ENCODE peak calls at places on chromosomes 4 and X, in five cellular contexts. One of them, this sample, is unnamed.

GRCh38 chr4:31334086-31334910 is 614.1 kb downstream of the PCDH7 start:
- DNase-seq in GM12878: no peak
- DNase-seq in HepG2: no peak
- DNase-seq in SK-N-SH: no peak
- DNase-seq in K562: no peak
- DNase-seq in this sample: no peak

GRCh38 chr4:59960143-59960542 is 1240.0 kb upstream of the ADGRL3 start:
- DNase-seq in GM12878: no peak
- DNase-seq in HepG2: no peak
- DNase-seq in SK-N-SH: no peak
- DNase-seq in K562: no peak
- DNase-seq in this sample: no peak

GRCh38 chrX:64975491-64975890 is 759 bp downstream of the ZC4H2 start:
- DNase-seq in GM12878: no peak
- DNase-seq in HepG2: peak; percentile 2
- DNase-seq in SK-N-SH: peak; percentile 46
- DNase-seq in K562: no peak
- DNase-seq in this sample: peak; percentile 12

GRCh38 chr4:147799986-147800555 is 68.2 kb downstream of the ARHGAP10 start:
- DNase-seq in GM12878: peak; percentile 92
- DNase-seq in HepG2: no peak
- DNase-seq in SK-N-SH: no peak
- DNase-seq in K562: no peak
- DNase-seq in this sample: no peak

GRCh38 chr4:53576218-53576617 is 15.1 kb downstream of the LNX1 start:
- DNase-seq in GM12878: no peak
- DNase-seq in HepG2: no peak
- DNase-seq in SK-N-SH: no peak
- DNase-seq in K562: no peak
- DNase-seq in this sample: no peak

GRCh38 chrX:105260291-105261043 is 40.0 kb upstream of the TEX13A start:
- DNase-seq in GM12878: no peak
- DNase-seq in HepG2: no peak
- DNase-seq in SK-N-SH: peak; percentile 0
- DNase-seq in K562: no peak
- DNase-seq in this sample: no peak

GRCh38 chr4:5110901-5111300 is 59.6 kb downstream of the STK32B start:
- DNase-seq in GM12878: no peak
- DNase-seq in HepG2: no peak
- DNase-seq in SK-N-SH: no peak
- DNase-seq in K562: no peak
- DNase-seq in this sample: no peak

GRCh38 chrX:68579810-68580209 is 67.7 kb upstream of the STARD8 start:
- DNase-seq in GM12878: no peak
- DNase-seq in HepG2: no peak
- DNase-seq in SK-N-SH: no peak
- DNase-seq in K562: no peak
- DNase-seq in this sample: no peak

GRCh38 chr4:3232871-3233271 is 16.1 kb upstream of the MSANTD1 start:
- DNase-seq in GM12878: no peak
- DNase-seq in HepG2: no peak
- DNase-seq in SK-N-SH: no peak
- DNase-seq in K562: no peak
- DNase-seq in this sample: no peak

GRCh38 chrX:45196701-45197100 is 4.0 kb downstream of the DIPK2B start:
- DNase-seq in GM12878: no peak
- DNase-seq in HepG2: no peak
- DNase-seq in SK-N-SH: no peak
- DNase-seq in K562: no peak
- DNase-seq in this sample: no peak

GRCh38 chr4:6942238-6942800 is 32.7 kb downstream of the TBC1D14 start:
- DNase-seq in GM12878: peak; percentile 66
- DNase-seq in HepG2: no peak
- DNase-seq in SK-N-SH: no peak
- DNase-seq in K562: peak; percentile 57
- DNase-seq in this sample: peak; percentile 84

GRCh38 chr4:172692701-172693100 is 475.9 kb upstream of the GALNT7 start:
- DNase-seq in GM12878: no peak
- DNase-seq in HepG2: no peak
- DNase-seq in SK-N-SH: no peak
- DNase-seq in K562: no peak
- DNase-seq in this sample: no peak

GRCh38 chr4:104429150-104429741 is 65.4 kb downstream of the CXXC4 start:
- DNase-seq in GM12878: no peak
- DNase-seq in HepG2: no peak
- DNase-seq in SK-N-SH: no peak
- DNase-seq in K562: no peak
- DNase-seq in this sample: no peak

GRCh38 chr4:159229164-159229563 is 126.3 kb downstream of the RAPGEF2 start:
- DNase-seq in GM12878: no peak
- DNase-seq in HepG2: peak; percentile 80
- DNase-seq in SK-N-SH: no peak
- DNase-seq in K562: no peak
- DNase-seq in this sample: no peak

GRCh38 chr4:184471872-184472539 is 2.3 kb downstream of the IRF2 start:
- DNase-seq in GM12878: no peak
- DNase-seq in HepG2: no peak
- DNase-seq in SK-N-SH: peak; percentile 60
- DNase-seq in K562: no peak
- DNase-seq in this sample: no peak

GRCh38 chr4:2258091-2259035 is 3.5 kb downstream of the MXD4 start:
- DNase-seq in GM12878: no peak
- DNase-seq in HepG2: no peak
- DNase-seq in SK-N-SH: peak; percentile 8
- DNase-seq in K562: no peak
- DNase-seq in this sample: no peak

GRCh38 chrX:143461616-143462015 is 55.7 kb downstream of the SPANXN3 start:
- DNase-seq in GM12878: no peak
- DNase-seq in HepG2: no peak
- DNase-seq in SK-N-SH: no peak
- DNase-seq in K562: no peak
- DNase-seq in this sample: no peak

GRCh38 chr4:71689822-71690221 is 94.1 kb downstream of the GC start:
- DNase-seq in GM12878: no peak
- DNase-seq in HepG2: no peak
- DNase-seq in SK-N-SH: no peak
- DNase-seq in K562: no peak
- DNase-seq in this sample: no peak

GRCh38 chrX:68409154-68409553 is 24.1 kb downstream of the OPHN1 start:
- DNase-seq in GM12878: no peak
- DNase-seq in HepG2: no peak
- DNase-seq in SK-N-SH: no peak
- DNase-seq in K562: no peak
- DNase-seq in this sample: no peak

GRCh38 chrX:43386872-43387271 is 269.2 kb upstream of the MAOA start:
- DNase-seq in GM12878: no peak
- DNase-seq in HepG2: no peak
- DNase-seq in SK-N-SH: no peak
- DNase-seq in K562: no peak
- DNase-seq in this sample: no peak

GRCh38 chr4:77100234-77100633 is 24.4 kb upstream of the CCNI start:
- DNase-seq in GM12878: no peak
- DNase-seq in HepG2: no peak
- DNase-seq in SK-N-SH: no peak
- DNase-seq in K562: no peak
- DNase-seq in this sample: no peak

GRCh38 chr4:156788782-156789181 is 182.8 kb downstream of the PDGFC start:
- DNase-seq in GM12878: no peak
- DNase-seq in HepG2: no peak
- DNase-seq in SK-N-SH: no peak
- DNase-seq in K562: no peak
- DNase-seq in this sample: no peak

GRCh38 chr4:70734168-70734954 is 12.6 kb downstream of the RUFY3 start:
- DNase-seq in GM12878: peak; percentile 74
- DNase-seq in HepG2: peak; percentile 12
- DNase-seq in SK-N-SH: no peak
- DNase-seq in K562: no peak
- DNase-seq in this sample: peak; percentile 66

GRCh38 chrX:120309873-120310730 is 1.2 kb downstream of the TMEM255A start:
- DNase-seq in GM12878: no peak
- DNase-seq in HepG2: no peak
- DNase-seq in SK-N-SH: peak; percentile 22
- DNase-seq in K562: no peak
- DNase-seq in this sample: no peak

GRCh38 chr4:122480655-122481487 is 24.3 kb upstream of the IL2 start:
- DNase-seq in GM12878: no peak
- DNase-seq in HepG2: no peak
- DNase-seq in SK-N-SH: no peak
- DNase-seq in K562: no peak
- DNase-seq in this sample: no peak

DNA sequence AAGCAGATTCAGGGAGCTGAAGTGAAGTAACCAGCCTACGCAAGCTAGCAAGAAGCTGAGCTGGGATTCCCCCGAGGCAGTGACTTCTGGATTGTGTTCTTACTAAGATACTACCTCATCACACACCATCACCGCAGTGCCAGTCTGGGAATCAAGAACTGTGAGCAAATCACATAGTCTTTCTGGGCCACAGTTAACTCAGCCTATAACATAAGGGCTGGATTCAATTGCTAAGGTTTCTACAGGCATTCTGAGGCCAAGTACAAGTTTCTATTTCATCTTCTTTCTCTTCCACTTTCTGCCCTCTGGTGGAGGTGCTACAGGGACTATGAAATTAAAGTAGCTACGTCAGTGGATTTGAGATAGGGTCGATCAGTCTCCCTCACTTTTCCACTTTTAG is 1.4 kb upstream of the CORIN start:
- DNase-seq in GM12878: peak; percentile 21
- DNase-seq in HepG2: no peak
- DNase-seq in SK-N-SH: no peak
- DNase-seq in K562: no peak
- DNase-seq in this sample: no peak
- TF ChIP-seq REST in GM12878: no peak
- TF ChIP-seq REST in HepG2: no peak
- TF ChIP-seq REST in SK-N-SH: no peak
- TF ChIP-seq REST in K562: no peak
- TF ChIP-seq REST in this sample: no peak

GRCh38 chrX:152601848-152602616 is 35.7 kb upstream of the GABRQ start:
- DNase-seq in GM12878: no peak
- DNase-seq in HepG2: peak; percentile 1
- DNase-seq in SK-N-SH: peak; percentile 6
- DNase-seq in K562: peak; percentile 5
- DNase-seq in this sample: no peak

DNA sequence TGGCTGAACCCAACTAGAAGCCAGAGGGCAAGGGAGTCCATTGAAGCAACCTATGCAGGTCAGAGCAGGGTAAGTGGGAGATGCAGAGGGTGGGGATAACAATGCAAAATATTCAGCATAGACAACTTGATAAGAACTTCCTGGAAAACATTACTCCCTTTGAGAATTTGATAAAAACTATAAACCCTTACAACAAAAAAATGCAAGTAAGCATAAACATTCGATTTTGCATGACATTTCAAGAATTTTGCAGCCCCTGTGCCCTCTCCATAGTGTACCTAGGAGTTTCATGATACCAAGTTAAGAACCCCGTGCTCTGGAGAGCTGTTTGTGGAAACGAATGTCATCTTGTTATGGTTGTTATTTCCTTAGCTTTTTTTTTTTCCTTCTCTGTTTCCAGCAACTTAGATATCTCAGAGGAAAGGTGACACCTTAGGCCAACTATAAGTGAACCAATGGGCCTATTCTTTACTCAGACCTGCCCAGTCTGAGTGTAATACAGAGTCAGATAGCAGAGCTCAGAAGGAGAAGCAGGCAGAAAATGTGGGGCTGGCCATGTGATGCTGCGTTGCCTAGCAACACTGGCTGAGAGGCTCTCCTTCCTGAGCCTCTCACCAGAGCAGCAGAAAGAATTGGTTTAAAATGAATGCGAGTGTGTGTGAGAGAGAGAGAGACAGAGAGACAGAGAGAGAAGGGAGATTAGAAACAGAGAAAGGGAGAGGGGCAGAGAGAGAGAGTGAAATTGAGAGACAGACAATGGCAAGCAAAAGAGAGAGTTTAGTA is 36.7 kb upstream of the GABRQ start:
- DNase-seq in GM12878: no peak
- DNase-seq in HepG2: no peak
- DNase-seq in SK-N-SH: peak; percentile 20
- DNase-seq in K562: no peak
- DNase-seq in this sample: no peak
- TF ChIP-seq GABPA in GM12878: no peak
- TF ChIP-seq GABPA in HepG2: no peak
- TF ChIP-seq GABPA in SK-N-SH: no peak
- TF ChIP-seq GABPA in K562: no peak
- TF ChIP-seq GABPA in this sample: no peak

GRCh38 chr4:102165584-102165983 is 179.7 kb downstream of the SLC39A8 start:
- DNase-seq in GM12878: no peak
- DNase-seq in HepG2: no peak
- DNase-seq in SK-N-SH: no peak
- DNase-seq in K562: no peak
- DNase-seq in this sample: no peak

GRCh38 chr4:102170910-102171309 is 174.4 kb downstream of the SLC39A8 start:
- DNase-seq in GM12878: no peak
- DNase-seq in HepG2: no peak
- DNase-seq in SK-N-SH: no peak
- DNase-seq in K562: no peak
- DNase-seq in this sample: no peak

GRCh38 chr4:102172341-102172740 is 172.9 kb downstream of the SLC39A8 start:
- DNase-seq in GM12878: no peak
- DNase-seq in HepG2: no peak
- DNase-seq in SK-N-SH: no peak
- DNase-seq in K562: no peak
- DNase-seq in this sample: no peak

GRCh38 chr4:102168580-102168979 is 176.7 kb downstream of the SLC39A8 start:
- DNase-seq in GM12878: no peak
- DNase-seq in HepG2: no peak
- DNase-seq in SK-N-SH: no peak
- DNase-seq in K562: no peak
- DNase-seq in this sample: no peak

GRCh38 chr4:102169345-102169744 is 175.9 kb downstream of the SLC39A8 start:
- DNase-seq in GM12878: no peak
- DNase-seq in HepG2: no peak
- DNase-seq in SK-N-SH: peak; percentile 55
- DNase-seq in K562: no peak
- DNase-seq in this sample: no peak
- TF ChIP-seq REST in GM12878: no peak
- TF ChIP-seq REST in HepG2: no peak
- TF ChIP-seq REST in SK-N-SH: no peak
- TF ChIP-seq REST in K562: no peak
- TF ChIP-seq REST in this sample: no peak

DNA sequence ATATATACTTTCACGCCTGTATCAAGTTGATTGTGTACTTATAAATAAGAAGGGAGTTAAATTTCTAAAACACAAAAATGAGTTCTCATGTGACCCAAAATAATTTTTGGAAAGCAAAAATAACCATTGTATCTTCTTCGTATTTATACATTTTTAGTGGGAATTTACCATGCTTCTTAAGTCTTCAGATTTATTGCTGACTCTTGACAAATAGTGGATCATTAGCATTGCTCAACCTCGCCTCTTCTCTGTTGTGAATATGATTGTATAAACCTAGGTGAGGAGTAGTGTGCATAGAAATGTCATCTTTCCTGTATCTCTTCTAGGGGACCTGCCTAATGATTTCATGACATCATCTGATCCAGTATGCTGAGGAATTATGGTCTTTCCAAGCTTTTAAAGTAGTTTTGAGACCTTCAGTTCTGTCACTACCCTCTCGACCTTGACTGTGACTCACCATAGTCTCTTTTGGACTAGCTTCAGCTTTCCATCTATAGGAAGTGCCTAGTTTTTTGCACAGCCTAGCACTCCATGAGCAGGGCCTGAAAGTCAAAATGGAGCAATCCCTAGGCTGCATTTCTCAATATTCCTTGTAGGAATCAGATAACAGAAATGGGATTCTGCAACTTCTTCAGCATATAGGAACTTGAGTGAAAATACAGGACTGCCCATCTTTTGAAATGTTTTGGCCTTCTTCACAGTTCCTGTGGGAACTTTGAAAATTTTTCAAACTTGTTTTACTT is 157.6 kb downstream of the ARX start:
- DNase-seq in GM12878: no peak
- DNase-seq in HepG2: no peak
- DNase-seq in SK-N-SH: no peak
- DNase-seq in K562: no peak
- DNase-seq in this sample: no peak
- TF ChIP-seq GABPA in GM12878: no peak
- TF ChIP-seq GABPA in HepG2: no peak
- TF ChIP-seq GABPA in SK-N-SH: no peak
- TF ChIP-seq GABPA in K562: no peak
- TF ChIP-seq GABPA in this sample: no peak

This sample was measured in HL-60.